ENCODE peak calls at places on chromosomes 5 and 9, in eight cellular contexts. One of them, this sample, is unnamed.

GRCh38 chr5:151688406-151688805 is 1.7 kb upstream of the SPARC start:
- DNase-seq in T follicular helper cell: no peak
- DNase-seq in HL-60: no peak
- DNase-seq in stimulated activated CD4-positive, alpha-beta T cell treated with anti-CD3 and anti-CD28 coated beads, Interleukin-2, amount 100 ng/mL, for 48 hours: no peak
- DNase-seq in activated gamma-delta T cell treated with anti-CD3 and anti-CD28 coated beads, Interleukin-2, amount 50 U/mL, for 16 hours: no peak
- DNase-seq in posterior cingulate gyrus: no peak
- DNase-seq in body of pancreas: no peak
- DNase-seq in thyroid gland: no peak
- DNase-seq in this sample: no peak

GRCh38 chr9:137606734-137607138 is 1.2 kb downstream of the ARRDC1 start:
- DNase-seq in activated gamma-delta T cell treated with anti-CD3 and anti-CD28 coated beads, Interleukin-2, amount 50 U/mL, for 16 hours: no peak
- DNase-seq in T follicular helper cell: no peak
- DNase-seq in thyroid gland: peak
- DNase-seq in HL-60: no peak
- DNase-seq in body of pancreas: peak
- DNase-seq in stimulated activated CD4-positive, alpha-beta T cell treated with anti-CD3 and anti-CD28 coated beads, Interleukin-2, amount 100 ng/mL, for 48 hours: no peak
- DNase-seq in posterior cingulate gyrus: peak
- DNase-seq in this sample: no peak

GRCh38 chr9:75644649-75645048 is 245.8 kb upstream of the PCSK5 start:
- DNase-seq in body of pancreas: no peak
- DNase-seq in T follicular helper cell: no peak
- DNase-seq in stimulated activated CD4-positive, alpha-beta T cell treated with anti-CD3 and anti-CD28 coated beads, Interleukin-2, amount 100 ng/mL, for 48 hours: no peak
- DNase-seq in activated gamma-delta T cell treated with anti-CD3 and anti-CD28 coated beads, Interleukin-2, amount 50 U/mL, for 16 hours: no peak
- DNase-seq in posterior cingulate gyrus: peak
- DNase-seq in thyroid gland: peak
- DNase-seq in HL-60: no peak
- DNase-seq in this sample: no peak

GRCh38 chr5:58255970-58256369 is 203.9 kb downstream of the PLK2 start:
- DNase-seq in HL-60: no peak
- DNase-seq in stimulated activated CD4-positive, alpha-beta T cell treated with anti-CD3 and anti-CD28 coated beads, Interleukin-2, amount 100 ng/mL, for 48 hours: no peak
- DNase-seq in activated gamma-delta T cell treated with anti-CD3 and anti-CD28 coated beads, Interleukin-2, amount 50 U/mL, for 16 hours: no peak
- DNase-seq in body of pancreas: no peak
- DNase-seq in thyroid gland: no peak
- DNase-seq in posterior cingulate gyrus: no peak
- DNase-seq in T follicular helper cell: no peak
- DNase-seq in this sample: no peak

GRCh38 chr9:114733814-114734213 is 51.8 kb upstream of the TEX48 start:
- DNase-seq in posterior cingulate gyrus: no peak
- DNase-seq in body of pancreas: no peak
- DNase-seq in HL-60: no peak
- DNase-seq in T follicular helper cell: no peak
- DNase-seq in stimulated activated CD4-positive, alpha-beta T cell treated with anti-CD3 and anti-CD28 coated beads, Interleukin-2, amount 100 ng/mL, for 48 hours: no peak
- DNase-seq in thyroid gland: no peak
- DNase-seq in activated gamma-delta T cell treated with anti-CD3 and anti-CD28 coated beads, Interleukin-2, amount 50 U/mL, for 16 hours: no peak
- DNase-seq in this sample: no peak

GRCh38 chr9:81915801-81916505 is 12.3 kb upstream of the SPATA31D4 start:
- DNase-seq in activated gamma-delta T cell treated with anti-CD3 and anti-CD28 coated beads, Interleukin-2, amount 50 U/mL, for 16 hours: no peak
- DNase-seq in body of pancreas: no peak
- DNase-seq in stimulated activated CD4-positive, alpha-beta T cell treated with anti-CD3 and anti-CD28 coated beads, Interleukin-2, amount 100 ng/mL, for 48 hours: no peak
- DNase-seq in HL-60: no peak
- DNase-seq in T follicular helper cell: no peak
- DNase-seq in thyroid gland: no peak
- DNase-seq in posterior cingulate gyrus: no peak
- DNase-seq in this sample: no peak

GRCh38 chr5:108345541-108346171 is 36.2 kb downstream of the FBXL17 start:
- DNase-seq in T follicular helper cell: no peak
- DNase-seq in thyroid gland: no peak
- DNase-seq in stimulated activated CD4-positive, alpha-beta T cell treated with anti-CD3 and anti-CD28 coated beads, Interleukin-2, amount 100 ng/mL, for 48 hours: no peak
- DNase-seq in body of pancreas: no peak
- DNase-seq in activated gamma-delta T cell treated with anti-CD3 and anti-CD28 coated beads, Interleukin-2, amount 50 U/mL, for 16 hours: no peak
- DNase-seq in HL-60: no peak
- DNase-seq in posterior cingulate gyrus: no peak
- DNase-seq in this sample: no peak

GRCh38 chr5:159290741-159291140 is 27.7 kb downstream of the UBLCP1 start:
- DNase-seq in activated gamma-delta T cell treated with anti-CD3 and anti-CD28 coated beads, Interleukin-2, amount 50 U/mL, for 16 hours: no peak
- DNase-seq in stimulated activated CD4-positive, alpha-beta T cell treated with anti-CD3 and anti-CD28 coated beads, Interleukin-2, amount 100 ng/mL, for 48 hours: no peak
- DNase-seq in T follicular helper cell: no peak
- DNase-seq in body of pancreas: no peak
- DNase-seq in HL-60: no peak
- DNase-seq in thyroid gland: no peak
- DNase-seq in posterior cingulate gyrus: no peak
- DNase-seq in this sample: no peak

This sample was measured in activated CD4-positive, alpha-beta T cell treated with anti-CD3 and anti-CD28 coated beads, Interleukin-2, amount 50 U/mL, for 4 hours.